ENCODE peak calls at places on chromosomes 3 and 15, in nine cellular contexts. J is hypothalamus; W is endothelial cell of umbilical vein; V is Ammon's horn; Z is ELR; L is stimulated activated effector memory CD8-positive, alpha-beta T cell treated with anti-CD3 and anti-CD28 coated beads, Interleukin-12 subunit alpha, Interleukin-12 subunit beta, amount 100 ng/mL, for 72 hours; Y is activated naive CD4-positive, alpha-beta T cell; A is fibroblast of lung; C is HFFc6. P is an unnamed sample.

GRCh38 chr3:37703633-37704032 is 158.0 kb upstream of the CTDSPL start:
- DNase-seq in A (peak), W (peak), Y (no peak), Z (peak), V (no peak), L (no peak), C (no peak), J (no peak), P (peak)

GRCh38 chr3:53799338-53799865 is 46.8 kb downstream of the CHDH start:
- DNase-seq in V (no peak), A (no peak), Y (no peak), Z (no peak), L (no peak), W (no peak), C (no peak), J (no peak), P (no peak)

GRCh38 chr3:150238043-150238802 is 169.9 kb upstream of the TSC22D2 start:
- DNase-seq in V (no peak), C (no peak), A (no peak), W (no peak), J (no peak), L (no peak), Y (no peak), Z (no peak), P (no peak)

GRCh38 chr15:75718326-75718725 is 5.7 kb upstream of the CSPG4 start:
- DNase-seq in Z (peak), A (peak), W (no peak), L (no peak), J (no peak), V (no peak), C (peak), Y (no peak), P (no peak)

GRCh38 chr15:67148196-67148701 is 82.8 kb downstream of the SMAD3 start:
- DNase-seq in V (no peak), L (no peak), C (peak), Y (no peak), W (peak), Z (peak), J (no peak), A (peak), P (no peak)

GRCh38 chr3:9951962-9952805 is at the start of gene PRRT3:
- DNase-seq in W (no peak), V (peak), Z (peak), Y (peak), J (peak), C (no peak), A (peak), L (peak), P (peak)

GRCh38 chr15:45702041-45702440 is 67.2 kb downstream of the SQOR start:
- DNase-seq in W (no peak), Y (no peak), J (no peak), V (no peak), C (no peak), Z (no peak), L (no peak), A (no peak), P (no peak)

GRCh38 chr3:126914226-126914625 is 68.7 kb upstream of the PLXNA1 start:
- DNase-seq in Y (no peak), A (no peak), W (no peak), C (no peak), L (no peak), V (no peak), Z (no peak), J (no peak), P (no peak)

GRCh38 chr3:150352931-150353330 is 55.2 kb upstream of the TSC22D2 start:
- DNase-seq in A (no peak), Y (no peak), Z (no peak), L (no peak), V (no peak), C (no peak), J (no peak), W (no peak), P (no peak)

GRCh38 chr3:139455855-139456254 is 20.5 kb downstream of the RBP2 start:
- DNase-seq in J (no peak), L (no peak), C (no peak), W (no peak), V (no peak), Y (no peak), Z (peak), A (peak), P (peak)

GRCh38 chr15:92665100-92665555 is 9.6 kb upstream of the FAM174B start:
- DNase-seq in V (no peak), C (peak), Y (no peak), J (no peak), W (peak), L (no peak), Z (no peak), A (peak), P (no peak)

GRCh38 chr3:21524113-21524512 is 226.9 kb downstream of the ZNF385D start:
- DNase-seq in L (no peak), C (no peak), Y (no peak), V (no peak), A (no peak), W (no peak), J (no peak), Z (no peak), P (no peak)

GRCh38 chr15:90716317-90716975 is 700 bp upstream of the BLM start:
- DNase-seq in A (peak), C (peak), Z (peak), L (no peak), V (no peak), W (peak), J (no peak), Y (no peak), P (no peak)

GRCh38 chr3:124836448-124836847 is 50.7 kb downstream of the ITGB5 start:
- DNase-seq in V (no peak), A (no peak), L (no peak), Z (no peak), J (no peak), Y (no peak), C (no peak), W (no peak), P (no peak)

GRCh38 chr3:17192995-17193394 is 308.2 kb downstream of the PLCL2 start:
- DNase-seq in Z (no peak), V (no peak), L (no peak), W (no peak), C (no peak), J (no peak), A (no peak), Y (no peak), P (no peak)

GRCh38 chr3:102174312-102174712 is 260.5 kb upstream of the ZPLD1 start:
- DNase-seq in Z (peak), V (no peak), J (no peak), Y (no peak), W (peak), C (peak), L (no peak), A (peak), P (no peak)

GRCh38 chr3:29977360-29977759 is 629.0 kb upstream of the TGFBR2 start:
- DNase-seq in W (no peak), Y (no peak), A (no peak), Z (no peak), L (no peak), C (no peak), J (no peak), V (no peak), P (no peak)

GRCh38 chr3:108132727-108133373 is 42.0 kb upstream of the CD47 start:
- DNase-seq in W (peak), V (no peak), C (peak), L (no peak), A (peak), Y (no peak), Z (peak), J (no peak), P (no peak)

GRCh38 chr3:190265795-190266194 is 56.5 kb downstream of the CLDN1 start:
- DNase-seq in C (peak), Z (peak), A (peak), Y (no peak), V (no peak), L (no peak), J (no peak), W (no peak), P (no peak)

GRCh38 chr3:87997298-87997697 is 61.5 kb downstream of the CGGBP1 start:
- DNase-seq in A (no peak), V (no peak), J (no peak), C (no peak), W (peak), Z (peak), L (no peak), Y (no peak), P (no peak)

GRCh38 chr3:188185717-188186236 is 31.8 kb downstream of the LPP start:
- DNase-seq in J (no peak), C (peak), A (no peak), V (peak), L (no peak), Y (no peak), W (no peak), Z (no peak), P (peak)

GRCh38 chr3:184315506-184315867 is 1.1 kb downstream of the EIF4G1 start:
- DNase-seq in Z (no peak), J (no peak), W (no peak), Y (no peak), A (peak), V (no peak), L (no peak), C (no peak), P (no peak)

GRCh38 chr3:32226875-32227500 is 11.5 kb upstream of the CMTM8 start:
- DNase-seq in A (peak), L (no peak), C (peak), Y (no peak), Z (peak), V (no peak), W (peak), J (no peak), P (no peak)

GRCh38 chr3:4730734-4731133 is 237.6 kb downstream of the ITPR1 start:
- DNase-seq in Y (no peak), L (no peak), Z (no peak), W (no peak), J (peak), C (no peak), A (no peak), V (peak), P (no peak)

GRCh38 chr3:195247863-195248189 is 23.1 kb downstream of the XXYLT1 start:
- DNase-seq in Z (no peak), L (no peak), C (no peak), A (no peak), J (no peak), Y (no peak), W (no peak), V (no peak), P (no peak)

GRCh38 chr3:77204788-77205187 is 164.9 kb downstream of the ROBO2 start:
- DNase-seq in L (no peak), Z (no peak), V (no peak), W (no peak), C (no peak), A (no peak), Y (no peak), J (no peak), P (peak)

GRCh38 chr3:23735575-23736326 is 70.0 kb upstream of the UBE2E1 start:
- DNase-seq in Y (no peak), J (no peak), A (peak), C (no peak), W (peak), L (no peak), Z (no peak), V (peak), P (no peak)

GRCh38 chr3:15520185-15520584 is 1.3 kb downstream of the COLQ start:
- DNase-seq in J (no peak), W (no peak), C (no peak), L (no peak), A (no peak), Z (no peak), V (no peak), Y (no peak), P (no peak)

GRCh38 chr3:177127008-177127407 is 70.3 kb downstream of the TBL1XR1 start:
- DNase-seq in Z (no peak), V (no peak), A (no peak), J (no peak), W (no peak), L (no peak), Y (no peak), C (no peak), P (no peak)

GRCh38 chr3:24867783-24868182 is 373.1 kb upstream of the THRB start:
- DNase-seq in Y (no peak), J (no peak), Z (no peak), V (peak), A (no peak), W (no peak), C (no peak), L (no peak), P (no peak)

GRCh38 chr15:67840747-67841634 is 1.1 kb upstream of the RNU6-1 start:
- DNase-seq in J (no peak), A (peak), C (peak), L (no peak), V (peak), W (peak), Z (peak), Y (no peak), P (peak)

GRCh38 chr3:109532257-109533216 is 195.2 kb upstream of the DPPA4 start:
- DNase-seq in L (no peak), C (peak), Y (no peak), V (peak), A (peak), W (no peak), Z (peak), J (no peak), P (peak)

GRCh38 chr3:192843742-192844350 is 73.8 kb downstream of the MB21D2 start:
- DNase-seq in L (no peak), Z (no peak), Y (no peak), V (no peak), J (no peak), W (no peak), C (no peak), A (no peak), P (no peak)

GRCh38 chr3:29922990-29923746 is 642.3 kb downstream of the RBMS3 start:
- DNase-seq in J (no peak), W (peak), L (no peak), V (no peak), C (peak), A (peak), Z (peak), Y (no peak), P (peak)

GRCh38 chr3:76065975-76066374 is 280.6 kb upstream of the ZNF717 start:
- DNase-seq in Y (no peak), V (no peak), A (peak), J (no peak), W (no peak), C (no peak), Z (peak), L (no peak), P (no peak)

GRCh38 chr3:187919018-187919417 is 173.8 kb upstream of the BCL6 start:
- DNase-seq in Y (no peak), W (no peak), L (peak), V (no peak), Z (no peak), J (no peak), C (no peak), A (no peak), P (no peak)

GRCh38 chr3:195888981-195889842 is 19.1 kb downstream of the TNK2 start:
- DNase-seq in W (no peak), V (no peak), A (no peak), Z (no peak), C (no peak), Y (no peak), L (no peak), J (no peak), P (no peak)

GRCh38 chr3:126154391-126155279 is 25.8 kb downstream of the ALDH1L1 start:
- DNase-seq in J (no peak), V (no peak), A (no peak), L (no peak), Z (no peak), C (no peak), Y (no peak), W (no peak), P (no peak)